ENCODE peak calls at places on chromosome 6, in four cellular contexts. Z, Y, X and E are unnamed samples.

GRCh38 chr6:128277379-128277778 is 243.0 kb downstream of the PTPRK start:
- DNase-seq in Y (no peak), X (no peak), Z (no peak), E (no peak)

GRCh38 chr6:146598785-146599405 is at the start of gene ADGB:
- DNase-seq in Z (peak), X (peak), Y (peak), E (peak)

GRCh38 chr6:42820509-42821340 is 38.9 kb downstream of the BICRAL start:
- DNase-seq in Y (no peak), Z (no peak), X (no peak), E (no peak)

GRCh38 chr6:160274846-160275510 is 16.4 kb upstream of the SLC22A2 start:
- DNase-seq in Z (no peak), X (no peak), Y (no peak), E (no peak)

GRCh38 chr6:25703005-25703404 is 51.0 kb downstream of the SCGN start:
- DNase-seq in X (peak), Z (no peak), Y (no peak), E (no peak)

GRCh38 chr6:82554706-82555105 is 191.1 kb downstream of the TPBG start:
- DNase-seq in X (no peak), Z (no peak), Y (no peak), E (no peak)

GRCh38 chr6:14791525-14791924 is 454.3 kb upstream of the JARID2 start:
- DNase-seq in Z (no peak), X (no peak), Y (no peak), E (no peak)

GRCh38 chr6:26193467-26194328 is 106.5 kb downstream of the HFE start:
- DNase-seq in Y (no peak), Z (no peak), X (no peak), E (no peak)

GRCh38 chr6:43985329-43985728 is 141.9 kb downstream of the MRPL14 start:
- DNase-seq in X (peak), Z (no peak), Y (no peak), E (no peak)

GRCh38 chr6:38542031-38542430 is 97.7 kb downstream of the BTBD9 start:
- DNase-seq in Y (no peak), Z (no peak), X (no peak), E (no peak)

GRCh38 chr6:32146287-32146686 is 5.5 kb downstream of the PRRT1 start:
- DNase-seq in Z (no peak), Y (no peak), X (no peak), E (no peak)

GRCh38 chr6:5072440-5072839 is 12.7 kb upstream of the PPP1R3G start:
- DNase-seq in Z (no peak), X (no peak), Y (no peak), E (no peak)

GRCh38 chr6:19320066-19320465 is 517.1 kb upstream of the ID4 start:
- DNase-seq in X (no peak), Y (no peak), Z (no peak), E (no peak)

GRCh38 chr6:126444874-126445273 is 105.0 kb downstream of the CENPW start:
- DNase-seq in X (no peak), Y (no peak), Z (no peak), E (no peak)

GRCh38 chr6:81511423-81511822 is 241.1 kb downstream of the TENT5A start:
- DNase-seq in X (peak), Y (no peak), Z (no peak), E (no peak)

GRCh38 chr6:149566372-149567193 is at the start of gene GINM1:
- DNase-seq in Y (no peak), X (peak), Z (peak), E (peak)

GRCh38 chr6:150200428-150201105 is 57.7 kb downstream of the PPP1R14C start:
- DNase-seq in Y (no peak), Z (no peak), X (no peak), E (no peak)

GRCh38 chr6:15663057-15663638 is 320 bp upstream of the DTNBP1 start:
- DNase-seq in X (no peak), Y (no peak), Z (no peak), E (peak)

GRCh38 chr6:128806274-128806673 is 76.7 kb upstream of the LAMA2 start:
- DNase-seq in Z (no peak), Y (no peak), X (no peak), E (no peak)

GRCh38 chr6:166950443-166950821 is 5.9 kb downstream of the RNASET2 start:
- DNase-seq in Z (no peak), X (no peak), Y (no peak), E (no peak)

GRCh38 chr6:52513896-52514295 is 63.0 kb downstream of the TRAM2 start:
- DNase-seq in Z (no peak), X (no peak), Y (no peak), E (no peak)

GRCh38 chr6:44667226-44667625 is 279.7 kb downstream of the CDC5L start:
- DNase-seq in Y (no peak), Z (no peak), X (peak), E (no peak)

GRCh38 chr6:34339432-34339831 is 53.0 kb downstream of the NUDT3 start:
- DNase-seq in Z (no peak), Y (no peak), X (no peak), E (no peak)

GRCh38 chr6:170048615-170049256 is 242.1 kb downstream of the DLL1 start:
- DNase-seq in Y (no peak), Z (no peak), X (no peak), E (no peak)

GRCh38 chr6:144678844-144679243 is 393.7 kb downstream of the UTRN start:
- DNase-seq in X (no peak), Z (no peak), Y (no peak), E (no peak)

GRCh38 chr6:119727504-119728219 is 378.1 kb upstream of the MAN1A1 start:
- DNase-seq in Y (no peak), X (peak), Z (no peak), E (no peak)

GRCh38 chr6:1641391-1641790 is 31.7 kb downstream of the FOXC1 start:
- DNase-seq in Y (no peak), Z (no peak), X (no peak), E (no peak)

GRCh38 chr6:97947841-97948240 is 664.8 kb upstream of the MMS22L start:
- DNase-seq in Y (no peak), X (peak), Z (no peak), E (no peak)

GRCh38 chr6:87762116-87762515 is 60.1 kb upstream of the AKIRIN2 start:
- DNase-seq in Y (no peak), Z (no peak), X (no peak), E (no peak)

GRCh38 chr6:154951400-154952200 is 43.5 kb upstream of the TIAM2 start:
- DNase-seq in Y (no peak), X (no peak), Z (no peak), E (no peak)

GRCh38 chr6:45681860-45682488 is 304.2 kb upstream of the SUPT3H start:
- DNase-seq in Y (no peak), X (no peak), Z (no peak), E (no peak)

GRCh38 chr6:27139753-27140522 is 107.6 kb upstream of the PRSS16 start:
- DNase-seq in Z (peak), Y (no peak), X (no peak), E (peak)

GRCh38 chr6:21107796-21108195 is 485.8 kb upstream of the SOX4 start:
- DNase-seq in Z (no peak), X (no peak), Y (no peak), E (no peak)

GRCh38 chr6:97674802-97675201 is 391.8 kb upstream of the MMS22L start:
- DNase-seq in X (no peak), Z (no peak), Y (no peak), E (no peak)

GRCh38 chr6:69416739-69417138 is 380.1 kb downstream of the LMBRD1 start:
- DNase-seq in Z (no peak), X (no peak), Y (no peak), E (no peak)

GRCh38 chr6:22605736-22606135 is 36.4 kb downstream of the HDGFL1 start:
- DNase-seq in Z (no peak), Y (no peak), X (no peak), E (no peak)

GRCh38 chr6:150491131-150491795 is 108.4 kb upstream of the PLEKHG1 start:
- DNase-seq in Y (no peak), X (no peak), Z (no peak), E (peak)

GRCh38 chr6:122730775-122731386 is 48.6 kb upstream of the FABP7 start:
- DNase-seq in Y (no peak), Z (peak), X (peak), E (peak)

GRCh38 chr6:11218827-11219826 is 13.3 kb downstream of the NEDD9 start:
- DNase-seq in X (peak), Z (no peak), Y (no peak), E (peak)

DNA sequence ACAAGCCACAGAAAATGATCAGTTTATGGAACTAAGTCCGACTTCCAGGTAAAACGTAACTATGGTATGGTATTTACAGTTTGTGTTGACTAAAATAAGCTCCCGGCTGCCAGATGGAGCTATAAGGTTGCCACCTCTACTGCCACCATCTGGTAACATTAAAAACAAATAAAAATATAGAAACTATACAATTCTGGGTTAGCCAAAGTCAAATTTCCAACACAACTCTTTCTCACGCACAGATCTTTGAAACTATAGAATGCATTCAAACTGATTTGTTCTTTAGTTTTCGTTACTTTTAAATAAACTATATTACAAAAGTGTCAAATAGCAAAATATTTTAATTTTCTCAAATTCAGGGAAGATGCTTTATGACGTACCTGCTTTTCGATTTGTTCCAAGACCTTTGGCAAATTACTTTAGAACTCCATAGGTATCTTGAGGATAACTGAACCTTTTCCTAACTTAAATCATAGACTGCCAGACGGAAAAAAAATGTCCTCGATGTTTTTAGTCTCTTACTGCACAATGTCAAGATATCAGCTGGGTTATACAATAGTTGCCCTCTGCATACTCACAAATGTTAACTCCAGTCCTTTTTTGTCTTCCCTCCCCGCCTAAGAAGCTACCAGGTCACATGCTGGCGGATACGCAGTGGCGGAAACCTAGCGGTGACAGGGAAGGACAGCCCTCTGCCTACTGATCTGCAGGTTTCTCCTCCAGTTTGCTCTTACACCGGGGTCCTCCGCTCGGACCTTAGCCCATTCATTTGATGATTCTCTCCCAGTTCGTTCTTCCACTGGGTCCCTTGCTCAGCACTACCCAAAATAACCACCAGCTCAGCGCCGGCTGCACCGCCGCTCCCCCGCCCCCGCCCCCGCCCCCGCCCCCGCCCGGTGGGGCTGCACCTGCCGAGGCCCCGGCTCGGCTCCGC is 888 bp downstream of the SLC17A5 start:
- DNase-seq in X (peak), Y (peak), Z (peak), E (peak)
- TF ChIP-seq CHD2 in X (no peak), Y (no peak), Z (no peak), E (no peak)

GRCh38 chr6:72946766-72947165 is 278.5 kb downstream of the KHDC1L start:
- DNase-seq in Z (no peak), Y (no peak), X (peak), E (no peak)

GRCh38 chr6:72948153-72948552 is 277.1 kb downstream of the KHDC1L start:
- DNase-seq in Y (no peak), Z (no peak), X (no peak), E (no peak)

GRCh38 chr6:72952808-72953630 is 272.3 kb downstream of the KHDC1L start:
- DNase-seq in Y (no peak), X (no peak), Z (no peak), E (no peak)

GRCh38 chr6:72947534-72947933 is 277.8 kb downstream of the KHDC1L start:
- DNase-seq in Y (no peak), Z (no peak), X (no peak), E (no peak)

DNA sequence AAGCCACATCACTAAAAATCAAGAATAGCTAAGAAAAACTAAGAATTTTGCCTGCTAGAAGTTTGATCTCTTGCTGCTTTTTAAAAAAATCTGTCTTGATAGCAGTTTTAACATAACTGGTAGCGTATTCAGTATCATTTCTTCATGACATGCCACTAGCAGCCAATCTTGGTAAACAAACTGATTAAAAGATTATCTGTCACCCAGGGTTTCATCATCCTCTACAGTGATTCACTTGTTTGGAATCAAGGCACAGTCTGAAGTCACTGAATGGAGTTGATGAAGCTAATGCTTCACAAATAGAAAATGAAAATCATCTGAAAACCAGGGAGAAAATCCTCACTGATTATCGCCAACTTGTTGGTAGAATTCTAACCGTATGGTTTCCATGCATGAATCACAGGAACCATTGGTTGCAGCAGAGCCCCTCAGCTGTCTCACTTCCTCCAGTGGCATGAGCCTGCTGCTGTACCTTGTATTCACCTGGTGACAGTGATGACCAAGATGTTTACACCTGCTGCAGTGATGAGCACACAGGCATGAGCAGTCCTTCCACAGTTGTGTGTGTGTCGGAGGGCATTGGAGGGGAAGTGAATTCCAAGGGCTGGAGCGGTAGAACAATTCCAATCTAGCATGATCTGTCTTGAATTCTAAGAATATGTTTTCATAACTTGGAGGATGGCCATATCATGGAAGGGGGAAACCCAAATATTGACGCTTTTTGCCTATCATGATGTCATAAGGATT is 275.0 kb downstream of the KHDC1L start:
- DNase-seq in X (peak), Y (no peak), Z (no peak), E (peak)
- TF ChIP-seq MAFK in X (no peak), Y (no peak), Z (no peak), E (peak)

GRCh38 chr6:164415832-164416563 is 893.4 kb downstream of the C6orf118 start:
- DNase-seq in Z (no peak), X (no peak), Y (no peak), E (no peak)
- TF ChIP-seq CHD2 in Z (no peak), X (no peak), Y (no peak), E (no peak)

DNA sequence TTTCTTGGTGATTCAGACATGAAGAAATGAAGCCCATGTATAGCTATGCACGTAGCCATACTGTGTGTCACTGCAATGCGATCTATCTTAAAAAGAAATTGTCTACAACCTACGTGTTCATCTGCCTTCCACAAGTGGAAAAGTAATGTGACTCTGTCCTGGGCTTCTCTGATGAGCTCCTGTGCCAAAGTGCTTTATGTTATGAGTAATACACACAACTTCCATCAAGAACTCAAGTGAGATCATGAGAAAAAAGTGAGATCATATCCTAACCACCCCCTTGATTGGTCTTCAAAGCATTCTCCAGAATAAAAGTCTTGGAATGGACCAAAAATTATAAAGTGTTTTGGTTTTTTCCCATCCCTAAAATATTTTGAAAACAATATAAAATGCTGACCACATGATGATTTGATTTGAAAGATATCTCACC is 114.3 kb downstream of the DST start:
- DNase-seq in Y (no peak), X (no peak), Z (no peak), E (peak)
- TF ChIP-seq MAFK in Y (no peak), X (no peak), Z (no peak), E (no peak)

DNA sequence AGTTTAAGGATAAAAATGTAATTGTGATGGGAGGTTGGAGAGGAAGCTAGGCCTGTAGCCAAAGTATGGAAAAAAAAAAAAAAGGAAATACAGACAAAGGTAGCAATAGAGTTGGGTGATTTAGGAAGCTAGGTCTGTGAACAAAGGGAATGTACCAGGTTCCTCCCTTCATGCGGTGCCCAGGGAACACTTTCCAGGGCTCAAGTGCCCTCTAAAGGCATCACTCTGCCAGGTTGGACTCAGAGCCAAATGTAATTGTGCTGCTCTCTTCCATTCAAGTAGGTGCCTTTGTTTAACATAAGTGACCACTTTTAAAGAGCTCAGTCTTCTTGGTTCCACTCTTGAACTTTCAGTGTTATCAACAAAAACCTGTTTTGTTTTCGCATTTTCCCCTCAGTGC is 159.7 kb upstream of the AHI1 start:
- DNase-seq in Z (no peak), X (no peak), Y (no peak), E (no peak)
- TF ChIP-seq CHD2 in Z (no peak), X (no peak), Y (no peak), E (no peak)

GRCh38 chr6:168513766-168514165 is 72.8 kb downstream of the SMOC2 start:
- DNase-seq in Y (no peak), Z (no peak), X (no peak), E (no peak)
- TF ChIP-seq MAFK in Y (no peak), Z (no peak), X (no peak), E (no peak)

GRCh38 chr6:31143148-31143547 is 4.3 kb upstream of the PSORS1C2 start:
- DNase-seq in Y (no peak), X (no peak), Z (no peak), E (no peak)
- TF ChIP-seq CHD2 in Y (no peak), X (no peak), Z (no peak), E (no peak)

GRCh38 chr6:140581601-140582000 is 1207.2 kb upstream of the CITED2 start:
- DNase-seq in Z (no peak), X (no peak), Y (no peak), E (no peak)

GRCh38 chr6:140576004-140576555 is 1201.6 kb upstream of the CITED2 start:
- DNase-seq in Z (no peak), Y (no peak), X (no peak), E (no peak)

DNA sequence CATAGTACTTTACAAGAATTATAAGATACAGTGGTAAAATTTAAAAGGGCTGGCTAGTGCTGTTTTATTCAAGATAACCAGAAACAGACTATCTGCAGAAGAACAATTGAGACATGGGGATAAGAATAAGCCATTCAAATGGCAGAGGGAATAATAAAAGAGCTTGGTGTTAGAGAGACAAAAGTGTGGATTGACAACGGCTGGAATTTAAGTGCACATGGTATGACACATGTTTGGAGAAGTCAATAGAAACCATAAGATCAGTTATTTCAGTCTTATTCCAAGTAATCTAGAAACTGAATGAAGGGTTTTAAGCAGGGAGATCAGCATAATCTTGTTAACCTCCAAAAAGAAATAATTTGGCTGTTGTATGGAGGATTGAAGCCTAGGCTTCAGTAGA is 1205.5 kb upstream of the CITED2 start:
- DNase-seq in Y (no peak), Z (no peak), X (no peak), E (no peak)
- TF ChIP-seq MAFK in Y (no peak), Z (no peak), X (no peak), E (no peak)